ENCODE peak calls at places on chromosomes 16 and 17, in seven cellular contexts. One of them, this sample, is unnamed.

GRCh38 chr17:61407211-61407911 is 7.7 kb downstream of the TBX2 start:
- DNase-seq in H1: no peak
- DNase-seq in T47D: no peak
- DNase-seq in GM12878: no peak
- DNase-seq in HepG2: no peak
- DNase-seq in HCT116: no peak
- DNase-seq in K562: no peak
- DNase-seq in this sample: no peak

GRCh38 chr16:14284930-14285541 is 213.9 kb downstream of the MRTFB start:
- DNase-seq in H1: no peak
- DNase-seq in GM12878: no peak
- DNase-seq in K562: peak; percentile 15
- DNase-seq in HepG2: peak; percentile 65
- DNase-seq in HCT116: peak; percentile 63
- DNase-seq in T47D: peak; percentile 86
- DNase-seq in this sample: no peak

GRCh38 chr16:17358846-17359245 is 111.9 kb downstream of the XYLT1 start:
- DNase-seq in K562: no peak
- DNase-seq in T47D: no peak
- DNase-seq in H1: no peak
- DNase-seq in HCT116: no peak
- DNase-seq in HepG2: no peak
- DNase-seq in GM12878: no peak
- DNase-seq in this sample: no peak

GRCh38 chr16:86974120-86974519 is 343.1 kb downstream of the C16orf95 start:
- DNase-seq in H1: no peak
- DNase-seq in T47D: no peak
- DNase-seq in HCT116: no peak
- DNase-seq in K562: no peak
- DNase-seq in HepG2: no peak
- DNase-seq in GM12878: no peak
- DNase-seq in this sample: no peak

GRCh38 chr17:28397275-28397674 is 8.7 kb downstream of the SLC46A1 start:
- DNase-seq in H1: no peak
- DNase-seq in HepG2: no peak
- DNase-seq in K562: no peak
- DNase-seq in T47D: no peak
- DNase-seq in GM12878: no peak
- DNase-seq in HCT116: no peak
- DNase-seq in this sample: no peak

GRCh38 chr17:37848690-37849616 is 75.3 kb upstream of the TBC1D3K start:
- DNase-seq in T47D: peak; percentile 42
- DNase-seq in H1: no peak
- DNase-seq in K562: peak; percentile 27
- DNase-seq in GM12878: peak; percentile 79
- DNase-seq in HCT116: peak; percentile 89
- DNase-seq in HepG2: no peak
- DNase-seq in this sample: no peak

GRCh38 chr16:52515068-52515671 is 31.8 kb downstream of the TOX3 start:
- DNase-seq in GM12878: no peak
- DNase-seq in T47D: peak; percentile 6
- DNase-seq in HCT116: no peak
- DNase-seq in HepG2: no peak
- DNase-seq in H1: no peak
- DNase-seq in K562: no peak
- DNase-seq in this sample: no peak

GRCh38 chr16:89357055-89357454 is 133.3 kb downstream of the ANKRD11 start:
- DNase-seq in HepG2: peak; percentile 40
- DNase-seq in H1: no peak
- DNase-seq in T47D: no peak
- DNase-seq in GM12878: no peak
- DNase-seq in HCT116: no peak
- DNase-seq in K562: peak; percentile 62
- DNase-seq in this sample: no peak

GRCh38 chr16:2764718-2765117 is 12.3 kb downstream of the SRRM2 start:
- DNase-seq in H1: no peak
- DNase-seq in HepG2: peak; percentile 15
- DNase-seq in K562: no peak
- DNase-seq in HCT116: no peak
- DNase-seq in T47D: no peak
- DNase-seq in GM12878: no peak
- DNase-seq in this sample: no peak

GRCh38 chr17:2814499-2815341 is 18.5 kb downstream of the RAP1GAP2 start:
- DNase-seq in H1: no peak
- DNase-seq in HCT116: no peak
- DNase-seq in GM12878: peak; percentile 62
- DNase-seq in HepG2: no peak
- DNase-seq in T47D: no peak
- DNase-seq in K562: no peak
- DNase-seq in this sample: no peak

GRCh38 chr17:4950757-4951204 is at the start of gene ENO3:
- DNase-seq in HepG2: peak; percentile 73
- DNase-seq in T47D: no peak
- DNase-seq in H1: no peak
- DNase-seq in GM12878: no peak
- DNase-seq in HCT116: no peak
- DNase-seq in K562: no peak
- DNase-seq in this sample: peak; percentile 76

GRCh38 chr16:10736926-10737625 is 6.6 kb upstream of the NUBP1 start:
- DNase-seq in K562: peak; percentile 68
- DNase-seq in HCT116: peak; percentile 50
- DNase-seq in GM12878: peak; percentile 65
- DNase-seq in HepG2: peak; percentile 76
- DNase-seq in T47D: peak; percentile 85
- DNase-seq in H1: peak; percentile 29
- DNase-seq in this sample: peak; percentile 70

GRCh38 chr17:29722411-29723198 is 99.9 kb upstream of the CORO6 start:
- DNase-seq in H1: no peak
- DNase-seq in HepG2: no peak
- DNase-seq in T47D: peak; percentile 62
- DNase-seq in GM12878: peak; percentile 96
- DNase-seq in HCT116: no peak
- DNase-seq in K562: peak; percentile 29
- DNase-seq in this sample: peak; percentile 39

GRCh38 chr16:89863741-89864391 is 9.5 kb upstream of the TCF25 start:
- DNase-seq in K562: no peak
- DNase-seq in GM12878: peak; percentile 69
- DNase-seq in H1: no peak
- DNase-seq in T47D: peak; percentile 41
- DNase-seq in HepG2: no peak
- DNase-seq in HCT116: no peak
- DNase-seq in this sample: no peak

GRCh38 chr17:74359916-74360315 is 1.8 kb downstream of the BTBD17 start:
- DNase-seq in GM12878: no peak
- DNase-seq in T47D: no peak
- DNase-seq in K562: no peak
- DNase-seq in H1: no peak
- DNase-seq in HepG2: no peak
- DNase-seq in HCT116: no peak
- DNase-seq in this sample: no peak

GRCh38 chr16:6684076-6684673 is 648.5 kb upstream of the RBFOX1 start:
- DNase-seq in HCT116: no peak
- DNase-seq in HepG2: peak; percentile 5
- DNase-seq in H1: no peak
- DNase-seq in GM12878: no peak
- DNase-seq in T47D: peak; percentile 57
- DNase-seq in K562: peak; percentile 12
- DNase-seq in this sample: peak; percentile 36

DNA sequence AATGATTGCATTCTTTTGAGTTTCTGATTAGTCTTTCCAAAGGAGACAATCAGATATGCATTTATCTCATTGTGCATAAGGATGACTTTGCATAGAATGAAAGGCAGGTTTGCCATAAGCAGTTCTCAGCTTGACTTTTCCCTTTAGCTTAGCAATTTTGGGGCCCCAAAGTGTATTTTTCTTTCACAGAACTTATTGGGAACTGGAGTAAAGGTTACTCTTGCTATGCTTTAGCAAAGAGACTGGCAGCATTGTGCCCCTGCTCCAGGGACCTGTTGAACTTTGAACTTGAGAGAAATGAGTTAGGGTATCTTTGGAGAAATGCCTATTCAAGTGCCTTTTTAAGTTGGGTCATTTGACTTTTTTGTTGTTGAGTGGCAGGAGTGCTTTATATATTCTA is 17.0 kb downstream of the TAT start:
- DNase-seq in H1: no peak
- DNase-seq in T47D: no peak
- DNase-seq in HepG2: peak; percentile 44
- DNase-seq in HCT116: no peak
- DNase-seq in GM12878: no peak
- DNase-seq in K562: no peak
- DNase-seq in this sample: no peak
- TF ChIP-seq JUND in H1: no peak
- TF ChIP-seq JUND in T47D: no peak
- TF ChIP-seq JUND in HepG2: no peak
- TF ChIP-seq JUND in HCT116: no peak
- TF ChIP-seq JUND in GM12878: no peak
- TF ChIP-seq JUND in K562: no peak
- TF ChIP-seq JUND in this sample: no peak

GRCh38 chr17:58219789-58220183 is 731 bp upstream of the MKS1 start:
- DNase-seq in H1: no peak
- DNase-seq in K562: no peak
- DNase-seq in HepG2: peak; percentile 73
- DNase-seq in GM12878: no peak
- DNase-seq in HCT116: no peak
- DNase-seq in T47D: no peak
- DNase-seq in this sample: peak; percentile 15

GRCh38 chr17:58224315-58224714 is 5.3 kb upstream of the MKS1 start:
- DNase-seq in HCT116: peak; percentile 28
- DNase-seq in T47D: no peak
- DNase-seq in HepG2: no peak
- DNase-seq in K562: no peak
- DNase-seq in GM12878: no peak
- DNase-seq in H1: no peak
- DNase-seq in this sample: no peak

GRCh38 chr17:58215685-58216084 is 3.4 kb downstream of the MKS1 start:
- DNase-seq in HCT116: no peak
- DNase-seq in T47D: peak; percentile 18
- DNase-seq in HepG2: no peak
- DNase-seq in GM12878: no peak
- DNase-seq in K562: no peak
- DNase-seq in H1: no peak
- DNase-seq in this sample: peak; percentile 22

GRCh38 chr17:58219007-58219788 is at the start of gene MKS1:
- DNase-seq in HepG2: peak; percentile 90
- DNase-seq in H1: peak; percentile 84
- DNase-seq in GM12878: peak; percentile 84
- DNase-seq in HCT116: peak; percentile 87
- DNase-seq in K562: peak; percentile 98
- DNase-seq in T47D: peak; percentile 95
- DNase-seq in this sample: peak; percentile 100
- TF ChIP-seq JUND in HepG2: peak; percentile 54
- TF ChIP-seq JUND in H1: peak; percentile 8
- TF ChIP-seq JUND in GM12878: peak; percentile 16
- TF ChIP-seq JUND in HCT116: no peak
- TF ChIP-seq JUND in K562: no peak
- TF ChIP-seq JUND in T47D: no peak
- TF ChIP-seq JUND in this sample: no peak

DNA sequence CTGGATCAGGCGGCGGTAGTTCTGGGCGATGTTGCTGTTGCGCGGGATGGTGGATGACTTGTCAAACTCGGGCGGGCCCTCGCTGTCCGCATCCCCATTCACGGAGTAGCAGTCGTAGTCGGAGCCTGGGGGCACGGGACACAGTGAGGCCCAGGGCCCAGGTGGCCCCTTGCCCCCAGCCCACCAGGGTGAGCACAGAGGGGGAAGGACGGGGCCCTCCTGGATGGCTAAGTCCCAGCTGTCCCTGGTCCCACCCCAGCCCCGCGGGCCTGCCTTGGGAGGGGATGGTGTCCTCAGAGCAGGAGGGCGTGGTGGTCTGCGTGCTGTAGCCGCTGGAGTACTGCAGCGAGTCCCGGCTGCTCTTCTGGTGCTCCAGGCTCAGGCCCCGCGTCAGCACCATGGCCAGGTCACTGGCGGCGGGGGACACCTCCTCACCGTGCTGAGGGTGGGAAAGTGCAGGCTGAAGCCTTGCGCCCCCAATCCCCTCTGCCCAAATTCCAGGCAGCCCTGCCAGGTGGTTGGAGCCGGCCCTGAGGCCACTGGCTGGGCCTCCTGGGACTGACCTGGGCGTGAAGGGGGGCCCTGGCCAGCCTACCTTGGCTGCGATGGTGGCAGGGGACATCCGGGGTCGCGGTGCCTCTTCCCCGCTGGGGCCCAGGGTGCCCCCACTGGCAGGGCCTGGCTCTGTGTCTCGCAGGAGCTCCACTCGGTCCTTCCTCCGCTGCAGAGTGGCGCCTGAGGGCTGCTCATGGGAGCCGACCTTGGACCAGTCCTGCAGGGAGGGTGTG is 18.2 kb downstream of the IL34 start:
- DNase-seq in H1: no peak
- DNase-seq in GM12878: no peak
- DNase-seq in HCT116: no peak
- DNase-seq in HepG2: no peak
- DNase-seq in T47D: no peak
- DNase-seq in K562: no peak
- DNase-seq in this sample: peak; percentile 37
- TF ChIP-seq JUND in H1: no peak
- TF ChIP-seq JUND in GM12878: no peak
- TF ChIP-seq JUND in HCT116: no peak
- TF ChIP-seq JUND in HepG2: no peak
- TF ChIP-seq JUND in T47D: no peak
- TF ChIP-seq JUND in K562: no peak
- TF ChIP-seq JUND in this sample: no peak

GRCh38 chr17:78599419-78599818 is 22.2 kb upstream of the DNAH17 start:
- DNase-seq in HepG2: no peak
- DNase-seq in T47D: no peak
- DNase-seq in K562: no peak
- DNase-seq in HCT116: no peak
- DNase-seq in GM12878: no peak
- DNase-seq in H1: no peak
- DNase-seq in this sample: no peak

GRCh38 chr17:78601577-78602190 is 24.5 kb upstream of the DNAH17 start:
- DNase-seq in HepG2: peak; percentile 99
- DNase-seq in H1: no peak
- DNase-seq in K562: no peak
- DNase-seq in T47D: no peak
- DNase-seq in HCT116: no peak
- DNase-seq in GM12878: no peak
- DNase-seq in this sample: no peak

GRCh38 chr17:78605429-78605828 is 28.2 kb upstream of the DNAH17 start:
- DNase-seq in H1: no peak
- DNase-seq in K562: no peak
- DNase-seq in HepG2: no peak
- DNase-seq in GM12878: no peak
- DNase-seq in T47D: no peak
- DNase-seq in HCT116: no peak
- DNase-seq in this sample: no peak

GRCh38 chr17:78600181-78600651 is 23.0 kb upstream of the DNAH17 start:
- DNase-seq in HCT116: no peak
- DNase-seq in HepG2: no peak
- DNase-seq in T47D: no peak
- DNase-seq in K562: no peak
- DNase-seq in H1: no peak
- DNase-seq in GM12878: no peak
- DNase-seq in this sample: no peak

DNA sequence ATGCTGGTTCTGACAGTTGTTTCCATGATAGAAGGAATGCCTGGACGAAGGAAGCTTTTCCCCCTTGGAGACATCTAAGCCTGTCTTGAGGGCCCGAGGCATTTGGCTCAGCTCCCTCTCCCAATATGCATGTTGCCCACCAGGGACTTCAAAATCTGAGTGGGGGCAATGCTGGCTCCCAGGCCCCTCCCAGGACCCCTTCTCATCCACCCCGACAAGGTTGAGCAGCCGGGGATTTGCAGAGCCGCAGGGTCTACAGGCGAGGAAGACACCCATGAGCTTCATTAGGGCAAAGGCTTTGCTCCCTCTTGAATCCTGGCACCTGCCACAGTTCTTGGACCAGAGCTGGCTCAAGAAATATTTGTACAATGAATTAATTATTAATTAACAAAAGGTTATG is 25.1 kb upstream of the DNAH17 start:
- DNase-seq in H1: no peak
- DNase-seq in GM12878: no peak
- DNase-seq in K562: no peak
- DNase-seq in HepG2: no peak
- DNase-seq in T47D: no peak
- DNase-seq in HCT116: no peak
- DNase-seq in this sample: no peak
- TF ChIP-seq JUND in H1: no peak
- TF ChIP-seq JUND in GM12878: no peak
- TF ChIP-seq JUND in K562: no peak
- TF ChIP-seq JUND in HepG2: no peak
- TF ChIP-seq JUND in T47D: no peak
- TF ChIP-seq JUND in HCT116: no peak
- TF ChIP-seq JUND in this sample: no peak